ENCODE peak calls at places on chromosomes 4 and X, in six cellular contexts. L, Y, A, B, W and X are unnamed samples.

GRCh38 chrX:16167181-16167580 is at the start of gene MAGEB17:
- DNase-seq in L (no peak), Y (no peak), A (no peak), B (no peak), W (no peak), X (no peak)

GRCh38 chrX:110146521-110146920 is 143.6 kb downstream of the TMEM164 start:
- DNase-seq in L (no peak), Y (peak; percentile 47), A (peak; percentile 44), B (no peak), W (peak; percentile 47), X (no peak)

GRCh38 chr4:161448550-161449180 is 715.1 kb downstream of the FSTL5 start:
- DNase-seq in L (no peak), Y (no peak), A (no peak), B (no peak), W (no peak), X (no peak)

GRCh38 chr4:84917087-84917821 is 49.2 kb downstream of the WDFY3 start:
- DNase-seq in L (no peak), Y (no peak), A (peak; percentile 31), B (no peak), W (peak; percentile 50), X (no peak)

GRCh38 chrX:138011461-138011860 is 445.5 kb downstream of the ZIC3 start:
- DNase-seq in L (no peak), Y (no peak), A (no peak), B (no peak), W (no peak), X (no peak)

GRCh38 chr4:151015458-151016344 is 617 bp upstream of the LRBA start:
- DNase-seq in L (peak; percentile 55), Y (peak; percentile 82), A (peak; percentile 78), B (peak; percentile 16), W (peak; percentile 86), X (peak; percentile 68)

GRCh38 chr4:76219299-76220055 is 5.9 kb upstream of the SCARB2 start:
- DNase-seq in L (no peak), Y (no peak), A (peak; percentile 38), B (no peak), W (peak; percentile 78), X (no peak)

GRCh38 chr4:98516441-98517323 is 141.7 kb downstream of the TSPAN5 start:
- DNase-seq in L (no peak), Y (no peak), A (no peak), B (no peak), W (peak; percentile 48), X (no peak)

GRCh38 chr4:186570193-186570996 is 15.0 kb upstream of the MTNR1A start:
- DNase-seq in L (no peak), Y (no peak), A (no peak), B (no peak), W (peak; percentile 59), X (peak; percentile 64)

GRCh38 chr4:105061136-105061696 is 85.5 kb upstream of the TET2 start:
- DNase-seq in L (peak; percentile 2), Y (no peak), A (peak; percentile 22), B (no peak), W (no peak), X (peak; percentile 58)

GRCh38 chr4:95027906-95028618 is 270.3 kb downstream of the BMPR1B start:
- DNase-seq in L (no peak), Y (no peak), A (no peak), B (no peak), W (no peak), X (no peak)

GRCh38 chr4:10666616-10667015 is 18.0 kb downstream of the CLNK start:
- DNase-seq in L (no peak), Y (no peak), A (no peak), B (no peak), W (no peak), X (no peak)

GRCh38 chr4:168705121-168705520 is 208.3 kb downstream of the PALLD start:
- DNase-seq in L (no peak), Y (no peak), A (no peak), B (no peak), W (no peak), X (no peak)

GRCh38 chr4:139595989-139596679 is 40.1 kb upstream of the SETD7 start:
- DNase-seq in L (no peak), Y (no peak), A (peak; percentile 18), B (no peak), W (peak; percentile 78), X (peak; percentile 36)

DNA sequence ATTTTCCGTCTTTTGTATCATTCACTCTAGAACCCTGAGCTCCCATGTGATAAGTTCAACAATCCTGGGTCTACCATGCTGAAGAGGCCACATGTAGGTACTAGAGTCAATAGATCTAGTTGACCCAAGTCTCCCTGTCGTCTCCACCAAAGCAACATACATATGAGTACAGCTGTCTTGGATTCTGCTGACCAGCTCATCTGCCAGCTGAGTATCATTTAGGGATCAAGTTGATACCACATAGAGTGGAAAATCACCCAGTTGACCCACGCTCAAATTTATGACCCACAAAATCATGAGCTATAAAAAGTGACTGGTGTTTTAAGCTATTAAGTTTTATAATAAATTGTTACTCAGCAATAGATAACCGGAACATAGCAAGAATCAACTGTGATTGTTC is 61.8 kb downstream of the DMD start:
- DNase-seq in L (no peak), Y (no peak), A (no peak), B (no peak), W (no peak), X (no peak)
- H3K27ac ChIP-seq in L (no peak overlapping the region), Y (no peak overlapping the region), A (no peak overlapping the region), B (no peak overlapping the region), W (no peak overlapping the region), X (no peak overlapping the region)

GRCh38 chr4:111685205-111685604 is 460.0 kb upstream of the FAM241A start:
- DNase-seq in L (no peak), Y (no peak), A (no peak), B (no peak), W (no peak), X (no peak)

GRCh38 chr4:111693754-111694153 is 451.5 kb upstream of the FAM241A start:
- DNase-seq in L (no peak), Y (no peak), A (no peak), B (no peak), W (no peak), X (no peak)

GRCh38 chr4:111689731-111690130 is 455.5 kb upstream of the FAM241A start:
- DNase-seq in L (no peak), Y (no peak), A (no peak), B (no peak), W (peak; percentile 60), X (no peak)

DNA sequence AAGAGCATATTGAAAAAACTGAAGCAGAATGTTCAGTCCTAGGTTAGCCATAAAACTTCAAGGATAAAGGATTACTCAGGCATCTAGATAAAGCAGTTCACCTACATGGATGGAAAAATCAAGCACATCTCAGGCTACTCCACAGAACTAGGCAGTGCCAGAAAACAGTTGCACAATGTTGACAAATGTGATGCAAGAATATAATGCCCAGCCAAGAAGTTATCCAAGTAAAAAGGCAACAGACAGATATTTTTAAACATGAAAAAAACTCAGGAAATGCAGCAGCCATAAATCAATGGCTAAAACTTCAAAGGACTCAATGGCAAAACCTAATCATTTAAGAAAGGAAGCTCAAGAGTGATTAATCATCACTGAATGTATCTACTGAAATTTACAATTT is 456.0 kb upstream of the FAM241A start:
- DNase-seq in L (no peak), Y (peak; percentile 34), A (peak; percentile 82), B (no peak), W (peak; percentile 71), X (no peak)
- H3K4me3 ChIP-seq in L (no peak overlapping the region), Y (no peak overlapping the region), A (no peak overlapping the region), B (no peak overlapping the region), W (peak overlapping the region; percentile 34), X (no peak overlapping the region)

GRCh38 chrX:47221756-47222155 is 3.3 kb downstream of the CDK16 start:
- DNase-seq in L (no peak), Y (no peak), A (peak; percentile 13), B (no peak), W (no peak), X (no peak)

GRCh38 chrX:47224896-47225290 is 6.4 kb downstream of the CDK16 start:
- DNase-seq in L (no peak), Y (no peak), A (no peak), B (no peak), W (no peak), X (no peak)

GRCh38 chrX:47224266-47224895 is 5.9 kb downstream of the CDK16 start:
- DNase-seq in L (no peak), Y (no peak), A (no peak), B (no peak), W (no peak), X (no peak)

GRCh38 chrX:47222776-47223350 is 4.4 kb downstream of the CDK16 start:
- DNase-seq in L (no peak), Y (no peak), A (no peak), B (no peak), W (no peak), X (no peak)

GRCh38 chrX:47223476-47224250 is 5.2 kb downstream of the CDK16 start:
- DNase-seq in L (no peak), Y (no peak), A (no peak), B (no peak), W (no peak), X (no peak)
- H3K36me3 ChIP-seq in L (peaks cover 41% of the 10 kb centered on the region), Y (peaks cover 36% of the 10 kb centered on the region), A (peaks cover 45% of the 10 kb centered on the region), B (peaks cover 45% of the 10 kb centered on the region), W (no peaks in the 10 kb centered on the region), X (peaks cover 54% of the 10 kb centered on the region)

GRCh38 chr4:83216856-83217683 is 67.5 kb downstream of the COQ2 start:
- DNase-seq in L (no peak), Y (no peak), A (no peak), B (no peak), W (no peak), X (no peak)

GRCh38 chr4:83221897-83222441 is 62.6 kb downstream of the COQ2 start:
- DNase-seq in L (no peak), Y (no peak), A (no peak), B (no peak), W (no peak), X (no peak)

GRCh38 chr4:83219991-83220360 is 64.6 kb downstream of the COQ2 start:
- DNase-seq in L (no peak), Y (no peak), A (no peak), B (no peak), W (peak; percentile 6), X (peak; percentile 64)

GRCh38 chr4:83217721-83218522 is 66.7 kb downstream of the COQ2 start:
- DNase-seq in L (no peak), Y (no peak), A (peak; percentile 28), B (no peak), W (no peak), X (peak; percentile 64)

DNA sequence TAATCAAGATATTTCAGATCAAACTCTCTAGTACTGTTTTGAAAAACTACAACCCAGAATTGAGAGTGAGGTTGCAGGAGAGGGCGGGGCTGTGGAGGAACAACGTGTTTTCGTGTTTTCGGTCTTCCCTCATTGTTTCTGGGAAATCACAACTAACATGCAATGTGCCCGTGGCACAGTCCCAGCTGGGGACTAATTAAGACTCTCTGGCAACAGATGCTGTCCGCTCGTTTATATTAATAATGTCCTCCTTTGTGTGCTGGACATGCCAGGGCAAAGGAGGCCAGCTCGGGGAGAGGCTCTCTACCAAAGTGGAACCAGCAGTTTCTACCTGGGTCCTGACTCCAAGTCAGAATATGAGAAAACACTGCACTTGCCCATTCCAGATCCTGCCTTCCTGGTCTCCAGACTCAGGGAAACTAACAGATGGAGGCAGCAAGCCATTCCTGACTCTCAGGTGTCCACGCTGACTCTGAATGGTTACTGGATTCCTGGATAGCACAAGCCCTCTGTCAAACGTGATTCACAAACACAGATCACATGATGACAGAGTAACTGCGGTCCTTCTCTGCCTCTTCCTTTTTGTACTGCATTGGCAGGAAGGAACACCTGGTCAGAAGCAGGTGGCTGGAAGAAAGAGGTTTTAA is 65.1 kb downstream of the COQ2 start:
- DNase-seq in L (no peak), Y (no peak), A (no peak), B (no peak), W (peak; percentile 31), X (peak; percentile 59)
- H3K27ac ChIP-seq in L (no peak overlapping the region), Y (peak overlapping the region; percentile 40), A (no peak overlapping the region), B (no peak overlapping the region), W (no peak overlapping the region), X (peak overlapping the region; percentile 81)